ENCODE peak calls at places on chromosomes 12 and 14, in eight cellular contexts. L, C, M, U, E, A, H and F are unnamed samples. For H3K27me3 and H3K4me1, the result is how much of the 10 kb centered on the place peaks cover.

GRCh38 chr12:64801381-64801780 is 23.1 kb upstream of the TBC1D30 start:
- DNase-seq in L (peak), C (no peak), M (no peak), U (no peak), E (no peak), A (no peak), H (no peak), F (no peak)

GRCh38 chr12:110846615-110847566 is at the start of gene CCDC63:
- DNase-seq in L (peak), C (peak), M (peak), U (peak), E (peak), A (peak), H (no peak), F (peak)

GRCh38 chr12:10618338-10618987 is 5.1 kb upstream of the MAGOHB start:
- DNase-seq in L (peak), C (no peak), M (no peak), U (no peak), E (no peak), A (no peak), H (no peak), F (no peak)

GRCh38 chr14:31510222-31510621 is 22.4 kb upstream of the GPR33 start:
- DNase-seq in L (peak), C (no peak), M (no peak), U (no peak), E (no peak), A (peak), H (no peak), F (no peak)

GRCh38 chr12:6450869-6451347 is 934 bp upstream of the TAPBPL start:
- DNase-seq in L (no peak), C (no peak), M (peak), U (no peak), E (no peak), A (no peak), H (no peak), F (peak)

GRCh38 chr12:34391771-34392581 is 369.7 kb downstream of the ALG10 start:
- DNase-seq in L (no peak), C (peak), M (no peak), U (no peak), E (no peak), A (no peak), H (no peak), F (no peak)

GRCh38 chr12:88493651-88494050 is 86.6 kb downstream of the KITLG start:
- DNase-seq in L (peak), C (no peak), M (no peak), U (no peak), E (no peak), A (no peak), H (no peak), F (no peak)

GRCh38 chr12:64147011-64147671 is 75.0 kb downstream of the KICS2 start:
- DNase-seq in L (no peak), C (no peak), M (no peak), U (no peak), E (no peak), A (no peak), H (no peak), F (no peak)

GRCh38 chr14:104294983-104295680 is 156.7 kb downstream of the KIF26A start:
- DNase-seq in L (no peak), C (peak), M (no peak), U (no peak), E (no peak), A (no peak), H (no peak), F (no peak)

GRCh38 chr14:79802096-79802495 is 409.2 kb downstream of the DIO2 start:
- DNase-seq in L (no peak), C (no peak), M (peak), U (no peak), E (no peak), A (no peak), H (no peak), F (no peak)

GRCh38 chr14:56400426-56400825 is 179.2 kb upstream of the TMEM260 start:
- DNase-seq in L (peak), C (no peak), M (no peak), U (no peak), E (no peak), A (no peak), H (no peak), F (no peak)

GRCh38 chr12:132123970-132124765 is 20.0 kb downstream of the DDX51 start:
- DNase-seq in L (no peak), C (peak), M (no peak), U (no peak), E (no peak), A (no peak), H (no peak), F (no peak)

GRCh38 chr14:24238527-24239037 is 3.8 kb downstream of the TINF2 start:
- DNase-seq in L (no peak), C (peak), M (no peak), U (no peak), E (no peak), A (no peak), H (no peak), F (no peak)

GRCh38 chr14:104513641-104514046 is 65.9 kb upstream of the C14orf180 start:
- DNase-seq in L (no peak), C (no peak), M (no peak), U (no peak), E (no peak), A (no peak), H (no peak), F (peak)

GRCh38 chr12:2615665-2616387 is 178.9 kb upstream of the FKBP4 start:
- DNase-seq in L (no peak), C (no peak), M (peak), U (no peak), E (peak), A (peak), H (no peak), F (peak)

GRCh38 chr14:88258026-88258425 is 65.0 kb downstream of the KCNK10 start:
- DNase-seq in L (no peak), C (no peak), M (no peak), U (no peak), E (no peak), A (no peak), H (no peak), F (no peak)

GRCh38 chr12:66539451-66539850 is 139.4 kb downstream of the GRIP1 start:
- DNase-seq in L (no peak), C (no peak), M (no peak), U (no peak), E (no peak), A (no peak), H (no peak), F (no peak)

GRCh38 chr12:66537866-66538265 is 141.0 kb downstream of the GRIP1 start:
- DNase-seq in L (no peak), C (no peak), M (no peak), U (no peak), E (no peak), A (no peak), H (no peak), F (no peak)

GRCh38 chr12:66538970-66539369 is 139.9 kb downstream of the GRIP1 start:
- DNase-seq in L (peak), C (no peak), M (no peak), U (no peak), E (no peak), A (no peak), H (no peak), F (no peak)

GRCh38 chr12:66529934-66530333 is 148.9 kb downstream of the GRIP1 start:
- DNase-seq in L (peak), C (no peak), M (no peak), U (no peak), E (no peak), A (no peak), H (no peak), F (no peak)

DNA sequence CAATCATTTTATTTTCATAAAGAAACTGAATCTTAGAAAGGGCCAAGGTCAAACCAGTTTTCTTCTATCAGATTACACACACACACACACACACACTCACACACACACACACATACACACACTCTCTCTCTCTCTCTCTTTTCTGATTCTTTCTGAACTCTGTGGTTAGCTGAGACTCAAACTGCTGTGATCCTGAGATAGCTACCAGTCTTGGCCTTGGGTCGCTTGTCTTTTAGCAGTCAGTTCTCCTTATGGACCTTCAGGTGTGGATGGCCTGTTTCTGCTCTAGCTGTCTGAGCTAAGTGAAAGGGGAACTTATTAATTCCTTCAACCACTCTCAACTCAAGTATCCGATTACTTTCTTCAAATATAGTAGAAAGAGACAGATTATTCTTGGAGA is 145.1 kb downstream of the GRIP1 start:
- DNase-seq in L (no peak), C (no peak), M (no peak), U (no peak), E (no peak), A (no peak), H (no peak), F (no peak)
- H3K27me3 ChIP-seq in L (under half), C (under half), M (under half), U (under half), E (under half), A (under half), H (under half), F (under half)

DNA sequence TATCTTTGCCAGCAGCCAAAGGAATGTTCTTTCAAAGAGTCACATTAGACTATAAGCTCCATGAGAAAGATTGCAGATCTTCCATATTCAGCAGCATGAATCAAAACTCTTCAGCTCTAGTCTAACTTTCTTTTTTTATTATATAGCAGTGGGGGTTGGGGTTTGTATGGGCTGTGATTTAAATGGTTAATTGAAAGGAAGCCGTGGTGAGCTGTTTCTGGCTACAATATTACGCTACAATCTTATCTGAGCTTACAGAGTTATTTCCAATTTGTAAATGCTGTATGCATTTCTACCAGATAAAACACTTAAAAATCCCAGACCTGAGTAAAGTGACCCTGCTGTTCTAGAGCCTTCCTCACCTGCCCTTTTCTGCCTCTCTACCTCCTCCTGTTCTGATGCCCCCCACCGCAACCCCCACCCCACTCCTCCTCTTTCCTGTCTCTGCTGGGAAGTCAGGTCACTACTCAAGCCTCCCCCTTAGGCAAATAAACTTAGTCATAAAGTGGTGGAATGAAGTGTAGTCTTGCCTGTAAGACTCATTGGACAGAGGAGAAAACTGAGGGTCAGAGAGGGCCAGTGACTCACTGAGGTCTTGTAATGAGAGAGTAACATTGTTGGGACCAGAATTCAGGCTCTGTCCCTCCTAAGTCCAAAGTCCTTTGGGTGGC is 1089.5 kb downstream of the BCL11B start:
- DNase-seq in L (peak), C (no peak), M (peak), U (no peak), E (no peak), A (no peak), H (no peak), F (no peak)
- H3K4me3 ChIP-seq in L (no peak), C (no peak), M (no peak), U (no peak), E (no peak), A (no peak), H (no peak), F (no peak)

GRCh38 chr12:49619286-49619685 is 4.1 kb upstream of the PRPF40B start:
- DNase-seq in L (peak), C (no peak), M (no peak), U (no peak), E (no peak), A (no peak), H (no peak), F (no peak)
- H3K4me1 ChIP-seq in L (under half), C (under half), M (under half), U (under half), E (under half), A (under half), H (under half), F (under half)

GRCh38 chr12:41188058-41188840 is at the start of gene PDZRN4:
- DNase-seq in L (no peak), C (peak), M (peak), U (no peak), E (no peak), A (peak), H (no peak), F (peak)

GRCh38 chr12:41184864-41185263 is 3.3 kb upstream of the PDZRN4 start:
- DNase-seq in L (no peak), C (no peak), M (no peak), U (no peak), E (peak), A (no peak), H (no peak), F (no peak)

GRCh38 chr12:41188841-41189394 is 798 bp downstream of the PDZRN4 start:
- DNase-seq in L (no peak), C (peak), M (no peak), U (no peak), E (no peak), A (no peak), H (no peak), F (peak)

GRCh38 chr12:41189395-41190251 is 1.5 kb downstream of the PDZRN4 start:
- DNase-seq in L (no peak), C (peak), M (no peak), U (no peak), E (no peak), A (peak), H (no peak), F (peak)

GRCh38 chr12:41185946-41186345 is 2.2 kb upstream of the PDZRN4 start:
- DNase-seq in L (no peak), C (no peak), M (no peak), U (no peak), E (no peak), A (no peak), H (no peak), F (no peak)
- H3K27me3 ChIP-seq in L (under half), C (under half), M (under half), U (under half), E (under half), A (under half), H (under half), F (under half)

GRCh38 chr12:108826807-108827721 is 30.3 kb downstream of the SSH1 start:
- DNase-seq in L (no peak), C (no peak), M (no peak), U (no peak), E (no peak), A (no peak), H (no peak), F (no peak)

GRCh38 chr12:108826115-108826806 is 31.1 kb downstream of the SSH1 start:
- DNase-seq in L (no peak), C (peak), M (peak), U (peak), E (peak), A (no peak), H (no peak), F (peak)

GRCh38 chr12:108823804-108824203 is 33.6 kb downstream of the SSH1 start:
- DNase-seq in L (no peak), C (no peak), M (no peak), U (no peak), E (no peak), A (no peak), H (no peak), F (no peak)

GRCh38 chr12:108827941-108828340 is 29.4 kb downstream of the SSH1 start:
- DNase-seq in L (no peak), C (no peak), M (no peak), U (no peak), E (no peak), A (no peak), H (no peak), F (no peak)

DNA sequence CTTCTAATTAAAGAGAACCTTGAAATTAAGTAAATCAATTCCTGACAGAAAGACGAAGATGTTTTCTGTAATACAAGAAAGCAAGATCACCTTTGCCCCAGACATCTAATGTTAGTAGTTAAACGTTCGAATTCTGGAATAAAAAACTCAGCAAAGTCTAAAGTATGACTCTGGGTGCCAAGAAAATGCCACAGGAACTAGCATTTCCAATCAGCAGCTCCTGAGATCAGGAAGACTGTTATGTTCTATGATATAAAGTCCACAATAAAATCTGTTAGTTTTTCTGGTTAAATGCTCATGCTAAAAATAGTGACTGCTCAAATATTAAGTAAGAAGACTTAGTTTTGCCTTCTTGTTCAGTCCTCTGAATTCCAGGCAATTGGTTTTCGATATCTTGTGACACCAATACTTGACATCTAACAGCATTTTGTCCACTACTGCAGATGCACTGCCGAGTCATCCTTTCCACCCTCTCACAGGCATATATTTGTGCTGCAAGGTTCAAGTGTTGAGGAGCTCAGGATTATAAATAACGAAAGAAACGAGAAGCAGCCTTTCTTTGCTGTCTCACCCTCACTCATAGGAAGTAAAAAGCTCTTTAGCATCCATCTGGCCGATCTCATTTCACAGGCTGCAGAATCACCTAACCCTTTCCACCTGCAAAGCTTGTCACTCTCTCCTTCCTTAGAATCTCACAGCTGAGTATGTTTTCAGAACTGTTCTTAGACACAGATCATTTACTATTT is 32.0 kb downstream of the SSH1 start:
- DNase-seq in L (no peak), C (no peak), M (no peak), U (no peak), E (no peak), A (no peak), H (no peak), F (no peak)
- H3K4me3 ChIP-seq in L (no peak), C (peak), M (no peak), U (no peak), E (no peak), A (no peak), H (no peak), F (no peak)

GRCh38 chr12:7459973-7460372 is 16.0 kb upstream of the CD163L1 start:
- DNase-seq in L (no peak), C (no peak), M (no peak), U (no peak), E (no peak), A (no peak), H (no peak), F (no peak)
- H3K4me1 ChIP-seq in L (under half), C (under half), M (under half), U (under half), E (under half), A (under half), H (under half), F (under half)

GRCh38 chr12:130350715-130351114 is 13.0 kb downstream of the PIWIL1 start:
- DNase-seq in L (no peak), C (no peak), M (no peak), U (no peak), E (no peak), A (no peak), H (no peak), F (peak)
- H3K27me3 ChIP-seq in L (under half), C (under half), M (under half), U (under half), E (under half), A (under half), H (under half), F (under half)

GRCh38 chr14:93970589-93970966 is 5.8 kb downstream of the ASB2 start:
- DNase-seq in L (peak), C (no peak), M (no peak), U (no peak), E (peak), A (no peak), H (peak), F (no peak)
- H3K4me3 ChIP-seq in L (peak), C (peak), M (no peak), U (no peak), E (no peak), A (no peak), H (peak), F (no peak)